ENCODE peak calls at places on chromosomes 7 and 10, in eight cellular contexts. A is colonic mucosa, B is glutamatergic neuron, W is HFFc6, L is uterus, F is right atrium auricular region, V is fibroblast of the aortic adventitia, U is upper lobe of right lung. Y is an unnamed sample.

GRCh38 chr10:131072651-131073468 is 238.7 kb downstream of the TCERG1L start:
- DNase-seq in L (no peak), V (no peak), U (no peak), A (no peak), B (no peak), F (no peak), W (no peak), Y (no peak)

GRCh38 chr7:68691261-68692216 is 906.7 kb upstream of the AUTS2 start:
- DNase-seq in W (peak), U (no peak), L (peak), B (no peak), V (peak), F (no peak), A (no peak), Y (peak)

GRCh38 chr10:111698711-111699110 is 484.9 kb downstream of the GPAM start:
- DNase-seq in U (no peak), L (no peak), A (no peak), F (no peak), W (no peak), V (peak), B (no peak), Y (no peak)

GRCh38 chr10:71314028-71314693 is 4.9 kb upstream of the SLC29A3 start:
- DNase-seq in L (peak), V (peak), U (no peak), W (no peak), B (no peak), A (no peak), F (peak), Y (no peak)

GRCh38 chr10:44552716-44553115 is 167.8 kb upstream of the CXCL12 start:
- DNase-seq in B (no peak), F (no peak), V (no peak), W (no peak), L (no peak), A (no peak), U (no peak), Y (no peak)

GRCh38 chr7:116111429-116111828 is 80.9 kb upstream of the TFEC start:
- DNase-seq in W (no peak), F (no peak), U (no peak), L (no peak), B (no peak), V (no peak), A (no peak), Y (no peak)

GRCh38 chr7:69568266-69568665 is 30.0 kb upstream of the AUTS2 start:
- DNase-seq in F (no peak), L (no peak), U (no peak), V (no peak), B (no peak), W (no peak), A (no peak), Y (no peak)

GRCh38 chr7:28155019-28155660 is 25.5 kb downstream of the JAZF1 start:
- DNase-seq in L (no peak), A (no peak), U (no peak), F (no peak), W (no peak), V (no peak), B (no peak), Y (no peak)

GRCh38 chr10:13871698-13872280 is 285.0 kb downstream of the PRPF18 start:
- DNase-seq in W (no peak), V (no peak), B (no peak), L (no peak), U (no peak), A (no peak), F (no peak), Y (no peak)

GRCh38 chr7:44196450-44196872 is 4.3 kb upstream of the YKT6 start:
- DNase-seq in F (no peak), V (peak), U (peak), B (peak), A (peak), W (peak), L (no peak), Y (peak)

GRCh38 chr10:79266092-79266491 is 81.2 kb upstream of the PPIF start:
- DNase-seq in A (no peak), W (no peak), V (no peak), U (no peak), B (no peak), F (no peak), L (no peak), Y (no peak)

GRCh38 chr10:35821339-35821911 is 179.3 kb upstream of the FZD8 start:
- DNase-seq in W (no peak), U (no peak), A (no peak), V (peak), L (no peak), B (no peak), F (no peak), Y (no peak)

GRCh38 chr10:44947356-44948152 is 12.0 kb upstream of the RASSF4 start:
- DNase-seq in F (peak), B (no peak), L (no peak), U (no peak), W (no peak), V (no peak), A (peak), Y (no peak)

GRCh38 chr7:28990200-28990960 is 32.2 kb upstream of the TRIL start:
- DNase-seq in V (peak), F (no peak), L (no peak), U (no peak), A (no peak), B (peak), W (no peak), Y (no peak)

GRCh38 chr10:12340937-12341336 is 8.4 kb upstream of the CAMK1D start:
- DNase-seq in A (no peak), V (no peak), B (no peak), F (no peak), L (no peak), W (no peak), U (no peak), Y (no peak)

GRCh38 chr7:136605532-136606329 is 262.7 kb upstream of the CHRM2 start:
- DNase-seq in W (no peak), L (no peak), V (no peak), A (no peak), B (no peak), F (no peak), U (no peak), Y (no peak)

GRCh38 chr7:93574646-93575554 is at the start of gene CALCR:
- DNase-seq in B (peak), W (no peak), A (no peak), U (peak), V (no peak), F (no peak), L (no peak), Y (no peak)

GRCh38 chr10:114064151-114065045 is 20.7 kb downstream of the ADRB1 start:
- DNase-seq in W (no peak), B (no peak), V (no peak), A (no peak), F (no peak), L (no peak), U (no peak), Y (no peak)

GRCh38 chr7:34748244-34749039 is 90.4 kb downstream of the NPSR1 start:
- DNase-seq in L (peak), V (peak), A (peak), F (peak), W (peak), U (peak), B (no peak), Y (peak)

GRCh38 chr7:107995184-107996071 is 7.5 kb downstream of the LAMB1 start:
- DNase-seq in U (no peak), L (no peak), F (no peak), V (peak), W (peak), B (no peak), A (no peak), Y (no peak)

GRCh38 chr10:132395704-132396494 is 1.1 kb upstream of the PWWP2B start:
- DNase-seq in B (peak), W (no peak), A (peak), F (peak), L (peak), U (peak), V (no peak), Y (no peak)

GRCh38 chr10:92064506-92064905 is 140.9 kb downstream of the BTAF1 start:
- DNase-seq in W (peak), V (no peak), B (no peak), A (no peak), U (no peak), F (no peak), L (no peak), Y (no peak)

GRCh38 chr10:34033067-34033466 is 698.6 kb upstream of the NRP1 start:
- DNase-seq in U (no peak), A (no peak), W (no peak), V (no peak), F (no peak), L (no peak), B (no peak), Y (no peak)

GRCh38 chr10:4450981-4451501 is 375.0 kb upstream of the AKR1E2 start:
- DNase-seq in F (no peak), A (no peak), B (no peak), L (no peak), W (peak), V (peak), U (no peak), Y (peak)

GRCh38 chr7:37448057-37448636 is 517 bp downstream of the ELMO1 start:
- DNase-seq in L (no peak), W (no peak), A (no peak), B (peak), V (no peak), F (no peak), U (no peak), Y (no peak)

GRCh38 chr7:3187378-3188040 is 113.5 kb upstream of the SDK1 start:
- DNase-seq in F (no peak), W (no peak), U (no peak), B (no peak), A (no peak), V (peak), L (no peak), Y (no peak)

GRCh38 chr10:131668903-131669302 is 231.9 kb upstream of the PPP2R2D start:
- DNase-seq in U (no peak), W (no peak), F (no peak), L (no peak), A (no peak), V (no peak), B (no peak), Y (no peak)

GRCh38 chr10:84938117-84938905 is 609.9 kb downstream of the CCSER2 start:
- DNase-seq in W (no peak), A (no peak), L (no peak), B (no peak), U (no peak), V (no peak), F (no peak), Y (no peak)

GRCh38 chr7:28165971-28166955 is 14.3 kb downstream of the JAZF1 start:
- DNase-seq in L (no peak), V (peak), A (no peak), B (no peak), F (no peak), U (no peak), W (peak), Y (peak)

GRCh38 chr10:3136336-3136735 is 36.2 kb downstream of the PITRM1 start:
- DNase-seq in W (no peak), F (peak), V (peak), B (no peak), A (no peak), L (no peak), U (no peak), Y (no peak)

GRCh38 chr7:84454174-84454959 is 259.8 kb upstream of the SEMA3A start:
- DNase-seq in A (no peak), F (no peak), U (no peak), V (peak), B (no peak), W (no peak), L (no peak), Y (no peak)

GRCh38 chr10:43827853-43828252 is 179.2 kb upstream of the ZNF32 start:
- DNase-seq in A (no peak), U (no peak), V (no peak), F (no peak), L (no peak), W (no peak), B (no peak), Y (no peak)

GRCh38 chr10:103696411-103697145 is 158.8 kb downstream of the SH3PXD2A start:
- DNase-seq in W (peak), L (peak), B (peak), U (no peak), A (peak), F (peak), V (peak), Y (peak)
- TF ChIP-seq CTCF in W (peak), L (peak), B (peak), U (peak), A (peak), F (peak), V (peak), Y (peak)

DNA sequence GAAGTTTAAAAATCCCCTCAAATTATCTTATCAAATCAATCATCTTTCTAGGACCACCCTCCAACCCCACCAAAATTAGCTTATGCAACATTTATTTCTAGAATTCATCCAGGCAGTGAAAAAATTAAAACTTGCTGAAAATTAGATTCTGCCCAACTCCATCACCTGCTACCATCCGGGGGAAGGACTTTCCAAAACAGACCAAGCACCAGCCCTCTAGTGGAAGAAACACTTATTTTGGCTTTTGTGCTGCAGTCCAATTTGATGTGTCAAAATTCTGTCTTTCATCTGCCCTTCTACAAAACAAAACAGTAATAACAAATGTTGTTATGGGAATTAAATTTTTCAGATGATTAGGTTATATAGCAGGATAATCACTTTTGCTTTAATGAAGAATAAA is 35.1 kb downstream of the GCC1 start:
- DNase-seq in W (no peak), F (no peak), B (no peak), A (no peak), V (no peak), L (no peak), U (no peak), Y (no peak)
- TF ChIP-seq CTCF in W (peak), F (no peak), B (no peak), A (no peak), V (peak), L (no peak), U (no peak), Y (no peak)

GRCh38 chr10:119253433-119254174 is 46.2 kb downstream of the GRK5 start:
- DNase-seq in B (no peak), A (peak), L (peak), V (peak), F (peak), U (no peak), W (peak), Y (peak)

GRCh38 chr10:119250641-119251314 is 43.4 kb downstream of the GRK5 start:
- DNase-seq in A (no peak), F (no peak), L (no peak), V (peak), U (no peak), W (peak), B (no peak), Y (peak)

GRCh38 chr10:119251315-119251708 is 43.9 kb downstream of the GRK5 start:
- DNase-seq in A (no peak), W (peak), L (peak), U (no peak), B (no peak), V (peak), F (no peak), Y (no peak)

GRCh38 chr10:119252470-119253151 is 45.2 kb downstream of the GRK5 start:
- DNase-seq in A (no peak), F (no peak), B (no peak), W (no peak), L (no peak), V (no peak), U (no peak), Y (no peak)

GRCh38 chr10:119252051-119252465 is 44.7 kb downstream of the GRK5 start:
- DNase-seq in V (peak), B (no peak), F (no peak), L (no peak), A (no peak), U (no peak), W (peak), Y (no peak)
- TF ChIP-seq CTCF in V (peak), B (no peak), F (peak), L (no peak), A (no peak), U (peak), W (no peak), Y (no peak)

GRCh38 chr7:150753826-150754603 is 16.8 kb downstream of the GIMAP5 start:
- DNase-seq in U (no peak), A (no peak), V (no peak), F (no peak), B (no peak), L (no peak), W (peak), Y (no peak)
- TF ChIP-seq CTCF in U (peak), A (no peak), V (no peak), F (peak), B (peak), L (no peak), W (no peak), Y (no peak)

GRCh38 chr7:88350118-88350517 is 43.4 kb upstream of the STEAP4 start:
- DNase-seq in L (no peak), V (no peak), W (no peak), A (no peak), U (no peak), F (no peak), B (no peak), Y (no peak)
- TF ChIP-seq CTCF in L (no peak), V (no peak), W (no peak), A (no peak), U (no peak), F (peak), B (peak), Y (no peak)

GRCh38 chr7:134613623-134614347 is 32.9 kb upstream of the BPGM start:
- DNase-seq in U (no peak), L (no peak), B (no peak), W (peak), V (peak), A (no peak), F (no peak), Y (peak)
- TF ChIP-seq CTCF in U (no peak), L (no peak), B (no peak), W (no peak), V (no peak), A (no peak), F (no peak), Y (no peak)

GRCh38 chr7:23107781-23108180 is 2.2 kb downstream of the KLHL7 start:
- DNase-seq in U (no peak), A (no peak), L (no peak), F (no peak), V (no peak), B (no peak), W (no peak), Y (no peak)

GRCh38 chr7:23106491-23106800 is 861 bp downstream of the KLHL7 start:
- DNase-seq in L (no peak), F (no peak), W (no peak), A (no peak), B (no peak), U (no peak), V (peak), Y (no peak)

GRCh38 chr7:23106801-23107713 is 1.5 kb downstream of the KLHL7 start:
- DNase-seq in U (no peak), W (no peak), L (no peak), B (no peak), V (peak), A (no peak), F (no peak), Y (no peak)

GRCh38 chr7:23105086-23105643 is 420 bp upstream of the KLHL7 start:
- DNase-seq in A (no peak), V (no peak), U (no peak), W (no peak), B (no peak), L (no peak), F (no peak), Y (no peak)

GRCh38 chr7:23105644-23106490 is at the start of gene KLHL7:
- DNase-seq in B (peak), W (peak), F (peak), L (peak), U (peak), A (peak), V (peak), Y (peak)
- TF ChIP-seq CTCF in B (no peak), W (peak), F (no peak), L (no peak), U (peak), A (no peak), V (peak), Y (no peak)

DNA sequence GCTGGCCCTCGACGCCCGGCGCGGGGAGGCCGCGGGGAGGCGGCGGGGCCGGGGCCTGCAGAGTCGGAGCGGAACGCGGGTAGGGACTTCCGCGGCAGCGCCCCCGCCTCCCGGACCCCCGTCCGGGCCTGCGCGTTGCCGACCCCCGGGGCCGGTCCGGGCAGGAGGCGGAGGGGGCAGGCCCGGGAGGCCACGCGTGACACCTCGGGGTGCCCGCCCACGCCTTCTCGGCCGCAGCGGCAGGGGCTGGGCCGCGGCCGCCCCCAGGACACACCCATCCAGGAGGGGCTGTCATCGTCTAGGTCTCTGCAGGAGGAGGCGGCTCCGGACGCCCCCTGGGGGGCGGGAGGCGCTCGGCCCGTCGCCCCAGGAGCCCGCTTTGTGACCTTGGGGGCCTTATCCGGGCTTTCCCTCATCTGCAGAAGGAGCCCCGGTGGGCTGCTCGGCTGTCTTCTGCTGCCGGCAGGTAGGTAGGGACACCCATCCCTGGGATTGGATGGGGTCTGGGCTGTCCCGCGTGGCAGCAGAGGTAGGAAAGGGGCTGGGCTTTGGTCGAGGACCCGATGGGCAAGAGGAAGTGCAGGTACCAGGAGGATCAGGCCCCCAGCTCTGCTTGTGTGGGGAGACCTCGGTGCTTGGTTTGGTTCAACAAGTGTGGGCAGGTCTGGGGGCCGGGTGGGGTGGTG is 569 bp downstream of the ZNF316 start:
- DNase-seq in B (peak), U (peak), W (no peak), A (peak), V (no peak), F (no peak), L (no peak), Y (no peak)
- TF ChIP-seq CTCF in B (peak), U (peak), W (peak), A (no peak), V (peak), F (peak), L (no peak), Y (peak)